ENCODE peak calls at places on chromosomes 5 and 9, in seven cellular contexts. One of them, this sample, is unnamed.

GRCh38 chr5:132790201-132790870 is 13.3 kb upstream of the SEPTIN8 start:
- DNase-seq in KG1: no peak
- DNase-seq in heart right ventricle: no peak
- DNase-seq in activated CD8-positive, alpha-beta memory T cell treated with anti-CD3 and anti-CD28 coated beads for 48 hours: no peak
- DNase-seq in NCI-H1092 treated with DMSO at 0.1 percent for 48 hours: no peak
- DNase-seq in natural killer cell: no peak
- DNase-seq in T-helper 1 cell: no peak
- DNase-seq in this sample: no peak

GRCh38 chr9:115132648-115133047 is 14.7 kb upstream of the TNC start:
- DNase-seq in NCI-H1092 treated with DMSO at 0.1 percent for 48 hours: no peak
- DNase-seq in KG1: no peak
- DNase-seq in natural killer cell: no peak
- DNase-seq in heart right ventricle: peak
- DNase-seq in T-helper 1 cell: no peak
- DNase-seq in activated CD8-positive, alpha-beta memory T cell treated with anti-CD3 and anti-CD28 coated beads for 48 hours: no peak
- DNase-seq in this sample: no peak

GRCh38 chr5:123371575-123372179 is 51.5 kb downstream of the CEP120 start:
- DNase-seq in KG1: no peak
- DNase-seq in natural killer cell: peak
- DNase-seq in heart right ventricle: peak
- DNase-seq in T-helper 1 cell: no peak
- DNase-seq in activated CD8-positive, alpha-beta memory T cell treated with anti-CD3 and anti-CD28 coated beads for 48 hours: no peak
- DNase-seq in NCI-H1092 treated with DMSO at 0.1 percent for 48 hours: no peak
- DNase-seq in this sample: no peak

GRCh38 chr5:179749857-179750508 is 17.4 kb downstream of the MAML1 start:
- DNase-seq in activated CD8-positive, alpha-beta memory T cell treated with anti-CD3 and anti-CD28 coated beads for 48 hours: no peak
- DNase-seq in natural killer cell: no peak
- DNase-seq in NCI-H1092 treated with DMSO at 0.1 percent for 48 hours: no peak
- DNase-seq in heart right ventricle: no peak
- DNase-seq in T-helper 1 cell: no peak
- DNase-seq in KG1: no peak
- DNase-seq in this sample: no peak

GRCh38 chr5:59586811-59587340 is 306.6 kb downstream of the PDE4D start:
- DNase-seq in natural killer cell: no peak
- DNase-seq in activated CD8-positive, alpha-beta memory T cell treated with anti-CD3 and anti-CD28 coated beads for 48 hours: no peak
- DNase-seq in T-helper 1 cell: no peak
- DNase-seq in KG1: no peak
- DNase-seq in heart right ventricle: no peak
- DNase-seq in NCI-H1092 treated with DMSO at 0.1 percent for 48 hours: no peak
- DNase-seq in this sample: no peak

GRCh38 chr5:60700347-60700815 is 415 bp upstream of the DEPDC1B start:
- DNase-seq in natural killer cell: no peak
- DNase-seq in activated CD8-positive, alpha-beta memory T cell treated with anti-CD3 and anti-CD28 coated beads for 48 hours: no peak
- DNase-seq in T-helper 1 cell: no peak
- DNase-seq in heart right ventricle: no peak
- DNase-seq in KG1: peak
- DNase-seq in NCI-H1092 treated with DMSO at 0.1 percent for 48 hours: peak
- DNase-seq in this sample: no peak

GRCh38 chr5:17189381-17190036 is 27.9 kb upstream of the BASP1 start:
- DNase-seq in natural killer cell: peak
- DNase-seq in activated CD8-positive, alpha-beta memory T cell treated with anti-CD3 and anti-CD28 coated beads for 48 hours: peak
- DNase-seq in NCI-H1092 treated with DMSO at 0.1 percent for 48 hours: peak
- DNase-seq in KG1: peak
- DNase-seq in heart right ventricle: peak
- DNase-seq in T-helper 1 cell: no peak
- DNase-seq in this sample: peak

GRCh38 chr9:134314039-134314949 is 12.0 kb upstream of the RXRA start:
- DNase-seq in natural killer cell: no peak
- DNase-seq in activated CD8-positive, alpha-beta memory T cell treated with anti-CD3 and anti-CD28 coated beads for 48 hours: no peak
- DNase-seq in NCI-H1092 treated with DMSO at 0.1 percent for 48 hours: no peak
- DNase-seq in heart right ventricle: no peak
- DNase-seq in KG1: no peak
- DNase-seq in T-helper 1 cell: no peak
- DNase-seq in this sample: peak

GRCh38 chr9:93264338-93265125 is 80.6 kb downstream of the WNK2 start:
- DNase-seq in NCI-H1092 treated with DMSO at 0.1 percent for 48 hours: no peak
- DNase-seq in natural killer cell: no peak
- DNase-seq in activated CD8-positive, alpha-beta memory T cell treated with anti-CD3 and anti-CD28 coated beads for 48 hours: no peak
- DNase-seq in T-helper 1 cell: no peak
- DNase-seq in heart right ventricle: no peak
- DNase-seq in KG1: no peak
- DNase-seq in this sample: no peak

GRCh38 chr5:173800340-173800739 is 87.8 kb upstream of the CPEB4 start:
- DNase-seq in KG1: no peak
- DNase-seq in activated CD8-positive, alpha-beta memory T cell treated with anti-CD3 and anti-CD28 coated beads for 48 hours: no peak
- DNase-seq in natural killer cell: no peak
- DNase-seq in T-helper 1 cell: no peak
- DNase-seq in NCI-H1092 treated with DMSO at 0.1 percent for 48 hours: no peak
- DNase-seq in heart right ventricle: no peak
- DNase-seq in this sample: no peak

GRCh38 chr5:172188893-172189692 is 1.1 kb upstream of the STK10 start:
- DNase-seq in natural killer cell: no peak
- DNase-seq in activated CD8-positive, alpha-beta memory T cell treated with anti-CD3 and anti-CD28 coated beads for 48 hours: no peak
- DNase-seq in NCI-H1092 treated with DMSO at 0.1 percent for 48 hours: no peak
- DNase-seq in heart right ventricle: no peak
- DNase-seq in KG1: no peak
- DNase-seq in T-helper 1 cell: no peak
- DNase-seq in this sample: no peak